ENCODE peak calls at places on chromosome 18, in ten cellular contexts. S, A, P, N, R, J, D, T, G and O are unnamed samples.

GRCh38 chr18:8643479-8643878 is 34.2 kb downstream of the RAB12 start:
- DNase-seq in S (no peak), A (no peak), P (no peak), N (no peak), R (no peak), J (no peak), D (no peak), T (no peak), G (no peak), O (no peak)

GRCh38 chr18:58223717-58224424 is 179.8 kb downstream of the NEDD4L start:
- DNase-seq in S (no peak), A (peak), P (no peak), N (peak), R (peak), J (no peak), D (no peak), T (no peak), G (peak), O (no peak)

GRCh38 chr18:9092665-9093064 is 9.8 kb upstream of the NDUFV2 start:
- DNase-seq in S (no peak), A (no peak), P (no peak), N (peak), R (no peak), J (no peak), D (no peak), T (no peak), G (peak), O (no peak)

GRCh38 chr18:53441761-53442414 is 782.6 kb downstream of the MBD2 start:
- DNase-seq in S (no peak), A (no peak), P (no peak), N (no peak), R (no peak), J (no peak), D (no peak), T (no peak), G (no peak), O (no peak)

GRCh38 chr18:53152478-53152877 is 812.5 kb downstream of the DCC start:
- DNase-seq in S (no peak), A (no peak), P (no peak), N (no peak), R (peak), J (no peak), D (no peak), T (no peak), G (no peak), O (no peak)

GRCh38 chr18:22109535-22109934 is 59.9 kb upstream of the GATA6 start:
- DNase-seq in S (no peak), A (no peak), P (no peak), N (no peak), R (no peak), J (no peak), D (no peak), T (no peak), G (no peak), O (no peak)

GRCh38 chr18:23573948-23574431 is 12.3 kb downstream of the NPC1 start:
- DNase-seq in S (no peak), A (no peak), P (no peak), N (peak), R (no peak), J (no peak), D (no peak), T (peak), G (peak), O (peak)

GRCh38 chr18:79737426-79737825 is 57.8 kb downstream of the CTDP1 start:
- DNase-seq in S (no peak), A (no peak), P (no peak), N (no peak), R (no peak), J (no peak), D (no peak), T (no peak), G (no peak), O (no peak)

GRCh38 chr18:79395761-79396404 is at the start of gene NFATC1:
- DNase-seq in S (peak), A (no peak), P (peak), N (peak), R (peak), J (peak), D (peak), T (peak), G (peak), O (peak)

GRCh38 chr18:66682855-66683322 is 79.0 kb upstream of the CDH19 start:
- DNase-seq in S (no peak), A (no peak), P (no peak), N (no peak), R (peak), J (no peak), D (peak), T (no peak), G (no peak), O (no peak)

GRCh38 chr18:2570772-2571199 is 519 bp downstream of the METTL4 start:
- DNase-seq in S (peak), A (peak), P (peak), N (peak), R (peak), J (peak), D (peak), T (no peak), G (peak), O (no peak)

GRCh38 chr18:12074734-12075133 is 18.9 kb upstream of the ANKRD62 start:
- DNase-seq in S (no peak), A (no peak), P (no peak), N (peak), R (peak), J (no peak), D (no peak), T (no peak), G (no peak), O (no peak)
- TF ChIP-seq CTCF in S (no peak), A (no peak), P (no peak), N (peak), R (peak), J (peak), D (no peak), T (no peak), G (no peak), O (no peak)

DNA sequence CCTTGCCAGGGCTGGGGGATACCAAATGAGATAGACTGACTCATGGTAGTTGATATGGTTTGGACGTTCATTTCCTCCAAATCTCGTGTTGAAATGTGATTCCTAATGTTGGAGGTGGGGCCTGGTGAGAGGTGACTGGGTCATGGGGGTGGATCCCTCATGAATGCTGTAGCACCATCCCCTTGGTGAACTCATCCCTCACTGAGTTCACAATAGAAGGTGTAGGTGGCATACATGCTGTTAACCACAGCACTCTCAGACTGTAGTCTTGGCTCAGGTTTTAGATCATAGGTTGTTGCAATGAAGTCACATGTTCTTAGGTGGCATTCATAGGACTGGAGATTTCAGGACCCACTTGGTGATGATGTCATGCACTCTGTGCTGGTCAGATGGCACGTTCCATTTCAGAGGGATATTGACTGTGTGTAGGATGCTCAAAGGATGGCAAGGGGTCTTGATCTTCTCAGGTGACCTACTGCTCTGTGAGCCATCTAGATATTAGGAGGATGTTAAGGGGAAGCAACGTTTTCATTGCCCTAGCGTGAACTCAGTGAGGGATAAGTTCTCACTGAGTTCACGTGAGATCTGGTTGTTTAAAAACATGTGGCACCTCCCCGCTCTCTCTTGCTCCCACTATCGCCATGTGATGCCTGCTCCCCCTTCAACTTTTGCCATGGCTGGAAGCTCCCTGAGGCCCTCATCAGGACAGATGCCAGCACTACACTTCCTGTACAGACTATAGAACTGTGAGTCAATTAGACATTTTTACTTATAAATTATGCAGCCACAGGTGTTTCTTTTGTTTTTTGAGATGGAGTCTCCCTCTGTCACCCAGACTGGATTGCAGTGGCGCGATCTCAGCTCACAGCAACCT is 73.8 kb upstream of the ACAA2 start:
- DNase-seq in S (no peak), A (no peak), P (no peak), N (no peak), R (no peak), J (no peak), D (no peak), T (no peak), G (no peak), O (no peak)
- TF ChIP-seq CTCF in S (no peak), A (no peak), P (no peak), N (no peak), R (no peak), J (no peak), D (no peak), T (no peak), G (no peak), O (no peak)

DNA sequence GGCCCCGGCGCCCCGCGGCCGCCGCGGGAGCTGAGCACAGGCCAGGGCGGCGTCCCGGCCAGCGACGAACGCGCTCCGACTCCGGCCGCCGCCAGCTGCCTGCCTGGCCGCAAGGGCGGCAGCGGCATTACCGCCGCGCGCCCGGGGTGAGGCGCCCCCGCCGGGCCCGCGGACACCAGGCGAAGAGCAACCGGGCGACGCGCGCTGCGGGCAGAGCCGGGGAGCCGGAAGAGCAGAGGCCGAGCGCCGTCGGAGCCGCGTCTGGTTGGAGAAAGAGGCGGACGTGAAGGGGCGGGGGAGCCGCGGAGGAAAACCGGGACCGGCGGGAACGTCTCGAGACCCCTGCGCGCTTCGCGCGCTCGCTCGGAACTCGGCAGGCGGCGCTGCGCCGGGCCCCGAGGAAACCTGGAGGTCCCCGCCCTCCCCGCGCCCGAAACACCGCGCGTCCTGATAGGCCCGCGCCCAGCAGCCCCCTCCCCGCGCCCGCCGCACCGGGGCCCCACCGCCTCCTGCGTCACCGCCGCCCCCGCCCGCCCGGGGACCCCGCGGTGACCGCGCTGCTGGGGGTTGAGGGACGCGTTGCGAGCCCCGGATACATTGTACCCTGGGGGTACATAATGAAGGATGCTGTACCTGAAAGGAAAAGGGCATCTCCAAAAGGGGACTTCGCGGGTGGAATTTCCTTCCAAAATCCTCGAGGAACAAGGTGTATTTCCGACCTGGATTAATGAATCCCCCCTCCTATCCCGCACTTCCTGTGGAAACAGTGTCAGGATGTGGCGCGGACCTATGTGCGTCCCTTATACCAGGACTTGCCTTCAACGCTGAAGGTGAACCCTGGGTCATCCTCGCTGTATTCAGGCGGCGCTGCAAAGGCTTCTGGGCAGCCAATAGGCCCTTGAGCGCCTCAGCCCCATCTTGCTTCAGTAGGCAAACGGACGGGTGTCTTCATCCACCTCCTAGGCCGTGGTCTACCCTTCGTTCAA is 1.0 kb upstream of the B4GALT6 start:
- DNase-seq in S (peak), A (peak), P (no peak), N (peak), R (peak), J (peak), D (peak), T (peak), G (peak), O (peak)
- TF ChIP-seq CTCF in S (peak), A (no peak), P (peak), N (no peak), R (peak), J (peak), D (peak), T (no peak), G (no peak), O (peak)

DNA sequence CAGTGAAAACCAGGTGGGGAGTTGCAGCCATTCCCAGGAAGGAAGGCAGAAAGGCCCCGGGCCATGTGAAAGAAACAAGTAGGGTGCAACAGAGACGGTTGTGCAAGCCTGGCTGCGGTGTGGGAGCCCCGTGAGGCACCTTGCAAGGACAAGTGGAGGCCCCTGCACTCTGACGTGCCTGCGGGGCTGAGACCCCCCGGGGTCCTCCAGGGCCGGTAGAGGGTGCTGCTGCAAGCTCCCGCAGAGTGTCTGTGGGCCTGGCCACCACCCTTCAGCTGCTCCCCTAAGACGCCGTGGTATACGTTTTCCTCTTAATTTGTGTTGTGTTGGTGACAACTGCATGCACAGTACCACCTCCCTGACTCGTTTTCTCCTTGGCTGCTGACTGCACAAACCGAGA is 27.4 kb upstream of the MC5R start:
- DNase-seq in S (no peak), A (no peak), P (no peak), N (no peak), R (no peak), J (no peak), D (no peak), T (no peak), G (no peak), O (no peak)
- TF ChIP-seq CTCF in S (no peak), A (no peak), P (no peak), N (no peak), R (no peak), J (no peak), D (no peak), T (no peak), G (no peak), O (no peak)

GRCh38 chr18:74514860-74515495 is 18.8 kb downstream of the CNDP2 start:
- DNase-seq in S (no peak), A (no peak), P (no peak), N (no peak), R (no peak), J (no peak), D (no peak), T (no peak), G (no peak), O (no peak)
- TF ChIP-seq CTCF in S (no peak), A (no peak), P (no peak), N (no peak), R (no peak), J (no peak), D (no peak), T (no peak), G (no peak), O (no peak)

GRCh38 chr18:48020337-48021250 is 90.1 kb upstream of the SMAD2 start:
- DNase-seq in S (no peak), A (no peak), P (no peak), N (no peak), R (no peak), J (no peak), D (no peak), T (no peak), G (no peak), O (peak)
- TF ChIP-seq CTCF in S (no peak), A (no peak), P (no peak), N (no peak), R (no peak), J (no peak), D (no peak), T (no peak), G (no peak), O (no peak)

GRCh38 chr18:77205769-77206168 is 43.9 kb upstream of the GALR1 start:
- DNase-seq in S (no peak), A (no peak), P (no peak), N (no peak), R (no peak), J (no peak), D (no peak), T (no peak), G (no peak), O (no peak)

GRCh38 chr18:77206676-77207370 is 42.8 kb upstream of the GALR1 start:
- DNase-seq in S (no peak), A (no peak), P (peak), N (peak), R (no peak), J (peak), D (no peak), T (no peak), G (peak), O (no peak)

GRCh38 chr18:77208969-77209368 is 40.7 kb upstream of the GALR1 start:
- DNase-seq in S (no peak), A (no peak), P (peak), N (peak), R (no peak), J (no peak), D (no peak), T (peak), G (peak), O (no peak)

GRCh38 chr18:77209587-77209986 is 40.1 kb upstream of the GALR1 start:
- DNase-seq in S (no peak), A (no peak), P (no peak), N (peak), R (no peak), J (no peak), D (no peak), T (no peak), G (no peak), O (no peak)

GRCh38 chr18:77207540-77207939 is 42.1 kb upstream of the GALR1 start:
- DNase-seq in S (no peak), A (peak), P (peak), N (peak), R (no peak), J (peak), D (no peak), T (peak), G (peak), O (no peak)
- TF ChIP-seq CTCF in S (peak), A (peak), P (peak), N (peak), R (peak), J (peak), D (peak), T (peak), G (peak), O (peak)